ENCODE peak calls at places on chromosome 21, in four cellular contexts. One of them, this sample, is unnamed.

GRCh38 chr21:35484032-35484431 is 434.9 kb upstream of the RUNX1 start:
- DNase-seq in HFF-Myc: no peak
- DNase-seq in cardiac fibroblast: no peak
- DNase-seq in Panc1: no peak
- DNase-seq in this sample: no peak

GRCh38 chr21:33237446-33237845 is 7.7 kb downstream of the IFNAR2 start:
- DNase-seq in HFF-Myc: no peak
- DNase-seq in cardiac fibroblast: peak; percentile 28
- DNase-seq in Panc1: no peak
- DNase-seq in this sample: no peak

GRCh38 chr21:33308586-33309490 is 15.9 kb upstream of the IFNAR1 start:
- DNase-seq in HFF-Myc: peak; percentile 77
- DNase-seq in cardiac fibroblast: peak; percentile 40
- DNase-seq in Panc1: no peak
- DNase-seq in this sample: no peak

GRCh38 chr21:35026617-35027557 is 22.2 kb downstream of the RUNX1 start:
- DNase-seq in HFF-Myc: no peak
- DNase-seq in cardiac fibroblast: peak; percentile 69
- DNase-seq in Panc1: no peak
- DNase-seq in this sample: peak; percentile 70

GRCh38 chr21:31290765-31291164 is 53.3 kb downstream of the TIAM1 start:
- DNase-seq in HFF-Myc: no peak
- DNase-seq in cardiac fibroblast: no peak
- DNase-seq in Panc1: no peak
- DNase-seq in this sample: no peak

GRCh38 chr21:21230672-21231071 is 232.5 kb downstream of the NCAM2 start:
- DNase-seq in HFF-Myc: no peak
- DNase-seq in cardiac fibroblast: peak; percentile 22
- DNase-seq in Panc1: no peak
- DNase-seq in this sample: no peak

GRCh38 chr21:29726061-29726460 is 213.7 kb downstream of the GRIK1 start:
- DNase-seq in HFF-Myc: no peak
- DNase-seq in cardiac fibroblast: no peak
- DNase-seq in Panc1: no peak
- DNase-seq in this sample: no peak

GRCh38 chr21:43362306-43362927 is 64.5 kb downstream of the SIK1 start:
- DNase-seq in HFF-Myc: peak; percentile 37
- DNase-seq in cardiac fibroblast: peak; percentile 63
- DNase-seq in Panc1: no peak
- DNase-seq in this sample: peak; percentile 72

GRCh38 chr21:33069243-33069642 is 698 bp upstream of the OLIG1 start:
- DNase-seq in HFF-Myc: no peak
- DNase-seq in cardiac fibroblast: no peak
- DNase-seq in Panc1: no peak
- DNase-seq in this sample: no peak

GRCh38 chr21:46639489-46640386 is 4.3 kb downstream of the PRMT2 start:
- DNase-seq in HFF-Myc: no peak
- DNase-seq in cardiac fibroblast: peak; percentile 57
- DNase-seq in Panc1: no peak
- DNase-seq in this sample: no peak

GRCh38 chr21:20730421-20730820 is 267.8 kb upstream of the NCAM2 start:
- DNase-seq in HFF-Myc: no peak
- DNase-seq in cardiac fibroblast: no peak
- DNase-seq in Panc1: no peak
- DNase-seq in this sample: no peak

GRCh38 chr21:29465528-29465927 is 166.8 kb downstream of the BACH1 start:
- DNase-seq in HFF-Myc: no peak
- DNase-seq in cardiac fibroblast: no peak
- DNase-seq in Panc1: no peak
- DNase-seq in this sample: no peak

GRCh38 chr21:46211376-46211775 is 17.2 kb downstream of the LSS start:
- DNase-seq in HFF-Myc: no peak
- DNase-seq in cardiac fibroblast: no peak
- DNase-seq in Panc1: no peak
- DNase-seq in this sample: peak; percentile 12

GRCh38 chr21:36589352-36589971 is 109.5 kb upstream of the SIM2 start:
- DNase-seq in HFF-Myc: peak; percentile 44
- DNase-seq in cardiac fibroblast: peak; percentile 53
- DNase-seq in Panc1: no peak
- DNase-seq in this sample: no peak

GRCh38 chr21:40846566-40847411 is at the start of gene DSCAM:
- DNase-seq in HFF-Myc: no peak
- DNase-seq in cardiac fibroblast: no peak
- DNase-seq in Panc1: no peak
- DNase-seq in this sample: no peak

GRCh38 chr21:46099476-46099875 is 1.6 kb downstream of the COL6A2 start:
- DNase-seq in HFF-Myc: no peak
- DNase-seq in cardiac fibroblast: peak; percentile 47
- DNase-seq in Panc1: no peak
- DNase-seq in this sample: no peak

GRCh38 chr21:40466893-40467483 is 380.0 kb downstream of the DSCAM start:
- DNase-seq in HFF-Myc: no peak
- DNase-seq in cardiac fibroblast: peak; percentile 1
- DNase-seq in Panc1: peak; percentile 32
- DNase-seq in this sample: no peak

GRCh38 chr21:34965200-34966174 is 83.6 kb downstream of the RUNX1 start:
- DNase-seq in HFF-Myc: no peak
- DNase-seq in cardiac fibroblast: peak; percentile 19
- DNase-seq in Panc1: no peak
- DNase-seq in this sample: peak; percentile 57

GRCh38 chr21:23811802-23812201 is 1795.5 kb downstream of the MRPL39 start:
- DNase-seq in HFF-Myc: no peak
- DNase-seq in cardiac fibroblast: no peak
- DNase-seq in Panc1: no peak
- DNase-seq in this sample: no peak

GRCh38 chr21:36010801-36011200 is 49.5 kb downstream of the SETD4 start:
- DNase-seq in HFF-Myc: no peak
- DNase-seq in cardiac fibroblast: no peak
- DNase-seq in Panc1: no peak
- DNase-seq in this sample: no peak

GRCh38 chr21:46498335-46499050 is 39.8 kb downstream of the DIP2A start:
- DNase-seq in HFF-Myc: no peak
- DNase-seq in cardiac fibroblast: no peak
- DNase-seq in Panc1: no peak
- DNase-seq in this sample: no peak

GRCh38 chr21:18744840-18745239 is 341.3 kb upstream of the TMPRSS15 start:
- DNase-seq in HFF-Myc: no peak
- DNase-seq in cardiac fibroblast: no peak
- DNase-seq in Panc1: no peak
- DNase-seq in this sample: no peak

GRCh38 chr21:28431022-28431421 is 561.7 kb downstream of the LTN1 start:
- DNase-seq in HFF-Myc: no peak
- DNase-seq in cardiac fibroblast: no peak
- DNase-seq in Panc1: no peak
- DNase-seq in this sample: no peak

GRCh38 chr21:29793712-29794111 is 146.1 kb downstream of the GRIK1 start:
- DNase-seq in HFF-Myc: no peak
- DNase-seq in cardiac fibroblast: no peak
- DNase-seq in Panc1: no peak
- DNase-seq in this sample: no peak

GRCh38 chr21:42113926-42114409 is 42.9 kb downstream of the UMODL1 start:
- DNase-seq in HFF-Myc: no peak
- DNase-seq in cardiac fibroblast: no peak
- DNase-seq in Panc1: no peak
- DNase-seq in this sample: no peak
- TF ChIP-seq CTCF in HFF-Myc: no peak
- TF ChIP-seq CTCF in cardiac fibroblast: peak; percentile 32
- TF ChIP-seq CTCF in Panc1: no peak
- TF ChIP-seq CTCF in this sample: peak; percentile 75

DNA sequence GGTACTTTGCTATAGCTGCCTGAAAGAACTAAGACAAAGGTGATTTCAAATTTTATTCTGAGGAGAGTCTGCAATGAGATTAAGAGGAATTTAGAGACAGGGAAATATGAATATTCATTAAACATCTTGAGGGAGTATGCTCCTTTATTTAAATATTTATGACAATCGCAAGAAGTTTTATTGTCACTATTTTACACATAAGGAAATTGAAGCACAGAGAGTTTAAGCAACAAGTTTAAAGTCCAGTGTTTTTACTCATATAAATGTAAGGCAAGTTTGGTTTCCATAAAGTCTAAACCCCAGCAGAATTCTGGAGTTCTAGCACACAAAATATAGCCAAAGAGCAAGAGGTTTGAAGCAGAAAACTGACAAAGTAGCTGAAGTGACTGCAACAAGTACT is 49.3 kb upstream of the SAMSN1 start:
- DNase-seq in HFF-Myc: no peak
- DNase-seq in cardiac fibroblast: no peak
- DNase-seq in Panc1: no peak
- DNase-seq in this sample: no peak
- TF ChIP-seq CTCF in HFF-Myc: no peak
- TF ChIP-seq CTCF in cardiac fibroblast: no peak
- TF ChIP-seq CTCF in Panc1: no peak
- TF ChIP-seq CTCF in this sample: no peak

GRCh38 chr21:37751268-37751975 is 164.8 kb downstream of the KCNJ6 start:
- DNase-seq in HFF-Myc: no peak
- DNase-seq in cardiac fibroblast: peak; percentile 56
- DNase-seq in Panc1: no peak
- DNase-seq in this sample: no peak

GRCh38 chr21:37748351-37748750 is 167.9 kb downstream of the KCNJ6 start:
- DNase-seq in HFF-Myc: no peak
- DNase-seq in cardiac fibroblast: no peak
- DNase-seq in Panc1: no peak
- DNase-seq in this sample: no peak

GRCh38 chr21:37742532-37742931 is 173.7 kb downstream of the KCNJ6 start:
- DNase-seq in HFF-Myc: no peak
- DNase-seq in cardiac fibroblast: no peak
- DNase-seq in Panc1: no peak
- DNase-seq in this sample: no peak

GRCh38 chr21:37749132-37749531 is 167.1 kb downstream of the KCNJ6 start:
- DNase-seq in HFF-Myc: no peak
- DNase-seq in cardiac fibroblast: no peak
- DNase-seq in Panc1: no peak
- DNase-seq in this sample: no peak

GRCh38 chr21:37746849-37747248 is 169.4 kb downstream of the KCNJ6 start:
- DNase-seq in HFF-Myc: no peak
- DNase-seq in cardiac fibroblast: no peak
- DNase-seq in Panc1: no peak
- DNase-seq in this sample: no peak
- TF ChIP-seq CTCF in HFF-Myc: no peak
- TF ChIP-seq CTCF in cardiac fibroblast: no peak
- TF ChIP-seq CTCF in Panc1: no peak
- TF ChIP-seq CTCF in this sample: no peak

GRCh38 chr21:38236232-38236631 is 20.6 kb upstream of the KCNJ15 start:
- DNase-seq in HFF-Myc: no peak
- DNase-seq in cardiac fibroblast: no peak
- DNase-seq in Panc1: no peak
- DNase-seq in this sample: no peak
- TF ChIP-seq CTCF in HFF-Myc: no peak
- TF ChIP-seq CTCF in cardiac fibroblast: peak; percentile 16
- TF ChIP-seq CTCF in Panc1: no peak
- TF ChIP-seq CTCF in this sample: no peak

DNA sequence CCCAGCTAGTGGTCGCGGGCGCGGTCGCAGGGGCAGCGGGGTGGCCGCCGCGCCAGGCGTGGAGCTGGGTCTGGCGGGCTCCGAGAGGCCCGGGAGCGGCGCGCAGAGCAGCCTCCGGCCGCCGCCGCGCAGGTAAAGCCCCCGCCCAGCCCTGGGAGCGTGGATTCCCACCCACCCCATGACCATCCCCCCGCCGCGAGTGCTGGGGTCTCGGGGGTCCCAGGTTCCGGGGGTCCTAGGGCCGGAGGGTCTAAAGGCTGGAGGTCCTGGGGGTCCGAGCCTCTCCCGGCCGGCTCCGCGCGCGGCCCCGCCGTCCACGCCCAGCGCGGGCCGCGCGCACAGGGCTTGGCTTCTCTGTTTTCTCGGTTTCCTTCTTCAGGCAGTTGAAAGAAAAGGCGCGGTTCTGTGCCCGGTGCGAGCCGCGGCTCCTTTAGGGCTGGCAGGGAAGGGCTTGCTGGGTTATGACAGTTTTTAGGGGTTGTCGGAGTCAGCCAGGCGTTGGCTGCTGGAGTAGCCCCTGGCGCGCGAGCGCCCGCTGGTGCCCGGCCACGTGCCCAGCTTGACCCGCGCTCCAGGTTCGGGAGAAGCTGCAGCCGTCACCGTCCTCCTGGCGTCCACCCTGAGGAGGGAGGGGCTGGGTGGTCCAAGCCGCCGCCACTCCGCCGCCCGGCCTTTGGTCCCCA is 355 bp downstream of the LRRC3 start:
- DNase-seq in HFF-Myc: no peak
- DNase-seq in cardiac fibroblast: peak; percentile 34
- DNase-seq in Panc1: no peak
- DNase-seq in this sample: no peak
- TF ChIP-seq CTCF in HFF-Myc: no peak
- TF ChIP-seq CTCF in cardiac fibroblast: no peak
- TF ChIP-seq CTCF in Panc1: peak; percentile 82
- TF ChIP-seq CTCF in this sample: peak; percentile 14

GRCh38 chr21:25931791-25932190 is 197.0 kb downstream of the GABPA start:
- DNase-seq in HFF-Myc: no peak
- DNase-seq in cardiac fibroblast: no peak
- DNase-seq in Panc1: no peak
- DNase-seq in this sample: no peak

GRCh38 chr21:25934130-25934529 is 199.4 kb downstream of the GABPA start:
- DNase-seq in HFF-Myc: no peak
- DNase-seq in cardiac fibroblast: peak; percentile 67
- DNase-seq in Panc1: no peak
- DNase-seq in this sample: no peak

GRCh38 chr21:25927195-25927880 is 192.6 kb downstream of the GABPA start:
- DNase-seq in HFF-Myc: no peak
- DNase-seq in cardiac fibroblast: no peak
- DNase-seq in Panc1: no peak
- DNase-seq in this sample: no peak

GRCh38 chr21:25925936-25926335 is 191.2 kb downstream of the GABPA start:
- DNase-seq in HFF-Myc: no peak
- DNase-seq in cardiac fibroblast: peak; percentile 84
- DNase-seq in Panc1: peak; percentile 20
- DNase-seq in this sample: no peak

DNA sequence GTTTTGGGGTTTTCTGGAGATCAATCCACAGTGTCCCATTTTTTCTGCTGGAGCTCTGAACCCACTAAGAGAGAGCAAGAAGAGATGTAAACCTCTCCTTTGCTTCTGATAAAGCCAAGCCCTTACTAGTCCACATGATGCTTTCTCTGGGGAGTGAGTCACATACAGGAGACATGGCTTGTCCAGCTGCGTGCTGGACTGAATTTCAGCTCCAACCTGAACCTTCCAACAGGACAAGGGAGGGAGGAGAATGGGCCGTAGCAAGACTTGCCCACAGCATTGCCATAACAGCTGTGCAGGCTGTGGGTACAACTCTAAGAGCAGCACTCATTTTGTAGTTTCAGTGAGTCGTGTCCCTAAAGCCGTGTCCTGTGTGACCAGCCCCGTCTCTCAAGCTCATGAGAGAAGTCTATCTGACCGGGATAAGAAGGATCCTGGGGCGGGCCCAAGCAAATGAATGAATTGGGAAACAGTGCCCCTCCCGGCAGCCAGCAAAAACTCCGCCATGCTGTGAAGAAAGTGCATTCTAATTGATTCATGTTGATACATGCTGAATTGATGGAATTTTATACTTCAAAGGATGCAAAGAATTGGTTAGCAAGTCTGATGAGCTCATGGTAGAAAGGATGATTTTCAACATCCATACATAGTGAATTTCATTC is 195.2 kb downstream of the GABPA start:
- DNase-seq in HFF-Myc: no peak
- DNase-seq in cardiac fibroblast: peak; percentile 46
- DNase-seq in Panc1: no peak
- DNase-seq in this sample: no peak
- TF ChIP-seq CTCF in HFF-Myc: no peak
- TF ChIP-seq CTCF in cardiac fibroblast: peak; percentile 12
- TF ChIP-seq CTCF in Panc1: no peak
- TF ChIP-seq CTCF in this sample: no peak